ENCODE peak calls at places on chromosomes 3 and 15, in ten cellular contexts. W, H, B, D, F, N, C, U, I and T are unnamed samples.

GRCh38 chr15:57596301-57596855 is 4.7 kb downstream of the MYZAP start:
- DNase-seq in U (no peak), N (no peak), C (no peak), B (no peak), D (no peak), I (no peak), W (no peak), H (no peak), F (no peak), T (no peak)

GRCh38 chr3:114376516-114376915 is 82.7 kb downstream of the TIGIT start:
- DNase-seq in C (no peak), I (no peak), H (no peak), U (no peak), F (no peak), N (no peak), W (no peak), B (no peak), D (no peak), T (no peak)

GRCh38 chr3:15959434-15959811 is 161.6 kb upstream of the ANKRD28 start:
- DNase-seq in W (no peak), D (no peak), B (no peak), U (no peak), N (no peak), I (no peak), F (no peak), H (no peak), C (no peak), T (no peak)

GRCh38 chr3:56796996-56797395 is 4.8 kb downstream of the ARHGEF3 start:
- DNase-seq in F (no peak), W (no peak), N (no peak), U (no peak), D (no peak), H (no peak), B (no peak), C (no peak), I (no peak), T (no peak)

GRCh38 chr15:34905047-34905446 is 64.5 kb downstream of the AQR start:
- DNase-seq in H (no peak), B (no peak), W (no peak), U (no peak), C (no peak), F (no peak), N (no peak), I (no peak), D (no peak), T (no peak)

GRCh38 chr3:112384769-112385168 is 51.8 kb downstream of the CD200 start:
- DNase-seq in H (no peak), W (no peak), B (no peak), F (no peak), D (no peak), N (no peak), I (no peak), C (no peak), U (no peak), T (no peak)

GRCh38 chr3:73680696-73681095 is 56.0 kb upstream of the PDZRN3 start:
- DNase-seq in W (no peak), U (no peak), F (no peak), H (no peak), I (no peak), N (no peak), C (no peak), D (no peak), B (no peak), T (no peak)

GRCh38 chr15:94793641-94794040 is 562.3 kb downstream of the MCTP2 start:
- DNase-seq in W (no peak), C (no peak), I (no peak), N (no peak), U (no peak), H (no peak), D (peak; percentile 78), B (peak; percentile 5), F (no peak), T (no peak)

GRCh38 chr3:42906085-42906904 is at the start of gene ZNF662:
- DNase-seq in B (peak; percentile 18), C (peak; percentile 36), I (peak; percentile 31), H (no peak), N (peak; percentile 16), U (no peak), W (no peak), D (no peak), F (no peak), T (no peak)

GRCh38 chr15:34688699-34689098 is 66.1 kb downstream of the GJD2 start:
- DNase-seq in C (no peak), B (no peak), F (no peak), I (no peak), U (no peak), N (no peak), D (no peak), H (no peak), W (no peak), T (no peak)

GRCh38 chr3:9347086-9347485 is 15.8 kb upstream of the THUMPD3 start:
- DNase-seq in F (no peak), I (no peak), N (no peak), H (no peak), D (no peak), B (no peak), C (no peak), U (no peak), W (no peak), T (no peak)